ENCODE peak calls at places on chromosomes 16 and 17, in nine cellular contexts. P, E, V, X, G, L, T, R and B are unnamed samples.

GRCh38 chr17:73547790-73548189 is 96.5 kb downstream of the SDK2 start:
- DNase-seq in R (no peak), L (no peak), G (no peak), E (no peak), P (no peak), X (no peak), T (no peak), V (no peak), B (no peak)

GRCh38 chr17:79482719-79483118 is 128.1 kb downstream of the RBFOX3 start:
- DNase-seq in R (no peak), V (no peak), G (no peak), E (no peak), L (no peak), P (no peak), T (no peak), X (no peak), B (no peak)

GRCh38 chr17:4908301-4908700 is 5.4 kb upstream of the CHRNE start:
- DNase-seq in G (no peak), R (no peak), E (no peak), L (no peak), X (no peak), T (peak), V (no peak), P (no peak), B (peak)

GRCh38 chr17:16456770-16457316 is 35.1 kb downstream of the LRRC75A start:
- DNase-seq in R (no peak), V (no peak), E (no peak), X (no peak), P (no peak), L (no peak), T (no peak), G (no peak), B (no peak)

GRCh38 chr17:27532269-27533067 is 76.2 kb downstream of the KSR1 start:
- DNase-seq in V (no peak), R (peak), P (no peak), L (no peak), E (peak), T (no peak), G (no peak), X (no peak), B (peak)

GRCh38 chr17:45227101-45227591 is 5.5 kb downstream of the FMNL1 start:
- DNase-seq in T (no peak), E (no peak), R (no peak), X (no peak), G (no peak), V (peak), P (no peak), L (no peak), B (no peak)

GRCh38 chr17:58643147-58643546 is 48.7 kb downstream of the TEX14 start:
- DNase-seq in X (no peak), P (no peak), T (peak), G (peak), R (no peak), V (no peak), L (no peak), E (peak), B (no peak)

GRCh38 chr17:47949951-47950350 is 7.7 kb downstream of the PRR15L start:
- DNase-seq in T (no peak), E (no peak), V (no peak), G (no peak), R (no peak), P (no peak), X (no peak), L (no peak), B (no peak)

GRCh38 chr17:42953669-42954068 is 10.6 kb downstream of the AARSD1 start:
- DNase-seq in G (no peak), V (no peak), L (no peak), P (no peak), T (no peak), X (no peak), E (peak), R (no peak), B (no peak)

GRCh38 chr16:83113317-83113716 is 486.5 kb downstream of the CDH13 start:
- DNase-seq in T (peak), R (no peak), V (no peak), L (no peak), E (peak), X (no peak), P (no peak), G (no peak), B (peak)

GRCh38 chr16:19520861-19521331 is 1.0 kb downstream of the GDE1 start:
- DNase-seq in P (no peak), V (peak), L (no peak), R (no peak), X (no peak), G (no peak), E (peak), T (no peak), B (no peak)

GRCh38 chr16:67082891-67083290 is 26.9 kb upstream of the PHAF1 start:
- DNase-seq in X (no peak), V (no peak), T (peak), R (no peak), L (no peak), E (no peak), P (no peak), G (no peak), B (no peak)

GRCh38 chr17:7176870-7177209 is 2.3 kb downstream of the ASGR1 start:
- DNase-seq in P (peak), G (no peak), E (no peak), X (no peak), R (no peak), V (peak), L (no peak), T (no peak), B (no peak)

GRCh38 chr16:48538746-48539484 is 71.1 kb downstream of the N4BP1 start:
- DNase-seq in L (peak), E (no peak), G (no peak), X (no peak), V (no peak), R (no peak), P (peak), T (no peak), B (no peak)

GRCh38 chr16:66843191-66843590 is 1.0 kb upstream of the CA7 start:
- DNase-seq in R (peak), G (no peak), T (no peak), P (no peak), X (no peak), V (no peak), L (no peak), E (no peak), B (no peak)

GRCh38 chr17:12021604-12022003 is 927 bp downstream of the MAP2K4 start:
- DNase-seq in R (no peak), G (no peak), X (no peak), E (no peak), P (no peak), L (no peak), V (no peak), T (no peak), B (no peak)

GRCh38 chr17:8393470-8394231 is 4.0 kb downstream of the RNF222 start:
- DNase-seq in G (no peak), V (no peak), P (no peak), R (no peak), X (no peak), L (no peak), T (no peak), E (no peak), B (no peak)

GRCh38 chr17:51585514-51586104 is 325.3 kb downstream of the UTP18 start:
- DNase-seq in R (no peak), P (no peak), G (no peak), E (no peak), T (no peak), L (no peak), V (no peak), X (no peak), B (no peak)

GRCh38 chr16:78563905-78564304 is 464.5 kb downstream of the WWOX start:
- DNase-seq in P (no peak), V (no peak), R (no peak), L (no peak), X (no peak), G (no peak), E (no peak), T (no peak), B (no peak)

GRCh38 chr16:87410958-87411357 is 18.8 kb downstream of the MAP1LC3B start:
- DNase-seq in X (no peak), G (no peak), R (no peak), T (no peak), L (no peak), E (no peak), P (no peak), V (no peak), B (no peak)

GRCh38 chr17:40498281-40499084 is 2.9 kb downstream of the TNS4 start:
- DNase-seq in R (no peak), P (no peak), G (no peak), L (no peak), T (no peak), X (no peak), V (no peak), E (no peak), B (no peak)

GRCh38 chr17:62882284-62882683 is 74.2 kb upstream of the MARCHF10 start:
- DNase-seq in T (no peak), V (no peak), E (no peak), R (no peak), X (no peak), P (no peak), G (no peak), L (no peak), B (no peak)

GRCh38 chr17:58315750-58316149 is 12.8 kb downstream of the TSPOAP1 start:
- DNase-seq in R (no peak), G (no peak), T (no peak), E (no peak), V (no peak), L (peak), P (no peak), X (no peak), B (no peak)

GRCh38 chr17:20063665-20064648 is 54.8 kb downstream of the SPECC1 start:
- DNase-seq in G (peak), T (peak), E (peak), X (peak), P (no peak), L (peak), V (peak), R (peak), B (peak)

GRCh38 chr17:43720311-43721060 is 38.1 kb downstream of the SOST start:
- DNase-seq in V (peak), X (no peak), L (peak), P (peak), E (peak), G (no peak), T (peak), R (peak), B (peak)

GRCh38 chr17:65055708-65056638 is 567 bp downstream of the GNA13 start:
- DNase-seq in R (peak), E (no peak), P (peak), V (peak), X (no peak), L (no peak), G (no peak), T (peak), B (peak)

GRCh38 chr16:57799619-57800212 is 2.6 kb downstream of the KIFC3 start:
- DNase-seq in E (no peak), X (no peak), P (no peak), V (no peak), T (no peak), R (no peak), L (no peak), G (no peak), B (peak)

GRCh38 chr17:48545022-48545376 is at the start of gene HOXB2:
- DNase-seq in X (no peak), G (no peak), T (no peak), R (no peak), V (no peak), P (no peak), E (peak), L (no peak), B (peak)

GRCh38 chr16:70614208-70614951 is 32.0 kb upstream of the IL34 start:
- DNase-seq in L (no peak), P (no peak), X (no peak), R (no peak), G (no peak), E (no peak), T (no peak), V (no peak), B (no peak)

GRCh38 chr17:17167356-17167755 is 38.8 kb downstream of the PLD6 start:
- DNase-seq in G (no peak), V (no peak), E (no peak), T (no peak), R (no peak), L (no peak), X (no peak), P (no peak), B (no peak)

GRCh38 chr17:13113821-13114525 is 96.1 kb upstream of the ELAC2 start:
- DNase-seq in G (no peak), E (no peak), V (no peak), T (no peak), R (no peak), X (no peak), L (no peak), P (no peak), B (no peak)

GRCh38 chr17:63480826-63481487 is 4.1 kb downstream of the ACE start:
- DNase-seq in P (no peak), T (no peak), G (no peak), R (no peak), V (no peak), L (no peak), E (no peak), X (no peak), B (peak)

GRCh38 chr17:83081561-83082201 is 2.3 kb downstream of the METRNL start:
- DNase-seq in P (no peak), X (peak), R (peak), G (no peak), V (peak), L (no peak), T (peak), E (no peak), B (no peak)

GRCh38 chr16:12901204-12901596 is 198 bp upstream of the SHISA9 start:
- DNase-seq in T (no peak), E (no peak), P (no peak), L (no peak), R (no peak), V (no peak), X (no peak), G (no peak), B (no peak)

GRCh38 chr17:15475620-15476354 is 8.4 kb upstream of the CDRT4 start:
- DNase-seq in T (peak), P (no peak), X (peak), G (no peak), L (no peak), E (peak), R (no peak), V (no peak), B (no peak)

GRCh38 chr17:46895171-46895570 is 27.8 kb upstream of the GOSR2 start:
- DNase-seq in G (no peak), T (no peak), E (no peak), P (no peak), L (no peak), V (no peak), R (no peak), X (no peak), B (no peak)

GRCh38 chr16:2204727-2205103 is 539 bp upstream of the MLST8 start:
- DNase-seq in P (no peak), T (no peak), G (no peak), E (no peak), X (no peak), L (no peak), V (no peak), R (no peak), B (no peak)

GRCh38 chr16:2206420-2206779 is 1.1 kb downstream of the MLST8 start:
- DNase-seq in L (no peak), R (no peak), P (no peak), E (no peak), V (no peak), G (no peak), T (no peak), X (no peak), B (no peak)

GRCh38 chr16:2206780-2207433 is 1.7 kb downstream of the MLST8 start:
- DNase-seq in L (peak), G (no peak), R (no peak), X (no peak), T (no peak), V (no peak), E (no peak), P (no peak), B (no peak)

GRCh38 chr16:2205104-2205966 is at the start of gene MLST8:
- DNase-seq in P (peak), R (peak), E (peak), V (peak), L (peak), T (peak), X (peak), G (no peak), B (peak)

DNA sequence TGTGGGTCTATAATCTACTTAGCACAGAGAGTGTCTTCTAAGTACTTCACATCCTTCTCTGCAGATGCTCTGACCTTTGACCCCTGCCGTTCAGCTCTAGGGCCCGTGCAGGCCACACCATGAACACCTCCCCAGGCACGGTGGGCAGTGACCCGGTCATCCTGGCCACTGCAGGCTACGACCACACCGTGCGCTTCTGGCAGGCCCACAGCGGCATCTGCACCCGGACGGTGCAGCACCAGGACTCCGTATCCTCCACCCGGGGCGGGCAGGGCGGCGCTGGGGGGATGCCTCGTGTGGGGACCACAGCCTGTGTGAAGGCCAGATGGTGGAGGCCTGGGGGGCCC is 686 bp downstream of the MLST8 start:
- DNase-seq in V (no peak), G (no peak), E (no peak), X (no peak), R (no peak), T (no peak), L (peak), P (no peak), B (no peak)
- TF ChIP-seq CTCF in V (no peak), G (no peak), E (no peak), X (no peak), R (no peak), T (no peak), L (no peak), P (peak), B (no peak)

GRCh38 chr16:64983983-64984382 is 137.9 kb downstream of the CDH11 start:
- DNase-seq in L (peak), P (peak), E (peak), T (peak), G (no peak), R (no peak), X (peak), V (no peak), B (peak)
- TF ChIP-seq CTCF in L (peak), P (peak), E (peak), T (peak), G (peak), R (peak), X (peak), V (no peak), B (peak)

GRCh38 chr17:33292184-33292980 is 713 bp downstream of the ASIC2 start:
- DNase-seq in T (no peak), P (peak), G (no peak), X (no peak), L (no peak), V (peak), E (peak), R (no peak), B (peak)

GRCh38 chr17:33294994-33295393 is 1.9 kb upstream of the ASIC2 start:
- DNase-seq in X (no peak), T (no peak), G (no peak), V (no peak), R (no peak), P (no peak), L (no peak), E (no peak), B (no peak)

GRCh38 chr17:33290156-33290697 is 2.9 kb downstream of the ASIC2 start:
- DNase-seq in P (no peak), R (no peak), V (no peak), G (no peak), T (no peak), E (no peak), L (no peak), X (no peak), B (peak)

GRCh38 chr17:33291248-33292183 is 1.6 kb downstream of the ASIC2 start:
- DNase-seq in G (no peak), T (no peak), P (peak), L (no peak), V (no peak), X (no peak), R (no peak), E (peak), B (peak)

DNA sequence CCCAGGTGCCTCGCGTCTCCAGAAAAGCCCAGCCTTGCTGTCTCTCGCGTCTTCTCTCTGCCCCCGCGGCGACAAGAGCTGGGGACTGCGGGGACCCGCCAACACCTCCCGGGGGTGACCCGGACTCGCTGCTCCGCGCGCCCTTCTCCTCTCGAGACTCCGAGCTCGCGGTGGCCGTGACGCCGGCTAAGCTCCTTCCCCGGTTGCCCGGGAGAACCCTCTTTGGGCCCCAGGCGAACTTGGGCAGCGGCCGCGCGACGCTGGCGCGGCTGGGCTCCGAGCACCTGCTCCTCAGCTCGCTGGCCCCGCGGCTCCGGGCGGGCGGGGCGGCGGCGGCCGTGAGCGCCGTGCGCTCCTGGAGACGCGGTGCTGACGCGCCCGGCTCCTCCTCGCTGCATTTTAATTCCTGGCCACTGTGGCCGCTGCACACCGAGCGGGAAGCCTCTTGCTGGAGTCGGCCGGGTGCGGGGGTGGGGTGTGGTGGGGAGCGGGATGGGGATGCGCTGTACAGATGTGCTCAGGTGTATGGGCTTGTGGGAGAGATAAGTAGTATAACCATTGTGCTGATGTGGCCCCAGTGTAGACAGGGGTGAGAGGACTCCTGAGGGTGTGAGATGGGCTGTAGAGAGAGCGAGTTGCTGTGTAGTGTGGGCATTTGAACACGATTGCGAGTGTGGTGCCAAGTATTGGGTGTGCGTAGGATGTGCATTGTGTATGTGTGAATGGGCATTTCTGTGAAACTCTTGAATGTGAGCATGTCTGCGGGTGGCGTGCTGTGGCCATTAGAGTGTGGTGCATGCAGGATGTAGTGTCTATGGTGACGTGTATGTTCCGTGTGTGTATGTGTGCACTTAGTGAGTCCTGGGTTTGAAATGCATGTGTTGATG is at the start of gene ASIC2:
- DNase-seq in L (no peak), V (no peak), X (no peak), G (no peak), R (no peak), T (no peak), E (no peak), P (peak), B (peak)
- TF ChIP-seq CTCF in L (no peak), V (no peak), X (no peak), G (no peak), R (no peak), T (no peak), E (no peak), P (no peak), B (peak)

GRCh38 chr17:77212833-77213777 is 72.3 kb downstream of the SEC14L1 start:
- DNase-seq in X (no peak), T (no peak), P (no peak), V (no peak), G (no peak), L (no peak), E (no peak), R (no peak), B (no peak)

GRCh38 chr17:77214328-77214727 is 73.6 kb downstream of the SEC14L1 start:
- DNase-seq in L (no peak), G (no peak), T (no peak), E (no peak), R (no peak), X (no peak), P (no peak), V (no peak), B (no peak)

GRCh38 chr17:77215281-77215680 is 74.5 kb downstream of the SEC14L1 start:
- DNase-seq in G (no peak), L (no peak), V (no peak), X (no peak), P (no peak), T (no peak), E (no peak), R (no peak), B (no peak)

GRCh38 chr17:77213778-77214132 is 73.0 kb downstream of the SEC14L1 start:
- DNase-seq in G (no peak), L (no peak), R (no peak), E (no peak), V (no peak), T (no peak), X (no peak), P (no peak), B (no peak)

GRCh38 chr17:77214743-77215142 is 74.0 kb downstream of the SEC14L1 start:
- DNase-seq in E (peak), T (peak), R (no peak), L (no peak), P (no peak), G (no peak), V (no peak), X (no peak), B (peak)
- TF ChIP-seq CTCF in E (peak), T (peak), R (peak), L (peak), P (no peak), G (peak), V (peak), X (peak), B (peak)